ENCODE peak calls at places on chromosomes 13 and 19, in ten cellular contexts. One of them, this sample, is unnamed.
A peak's percentile ranks its signal among the peaks of the same experiment; 100 is the strongest.

GRCh38 chr13:42215578-42216421 is 56.2 kb upstream of the AKAP11 start:
- DNase-seq in AG08396: peak; percentile 20
- DNase-seq in stimulated activated CD4-positive, alpha-beta T cell treated with anti-CD3 and anti-CD28 coated beads, TNF-alpha, amount 100 ng/mL, for 4 hours: no peak
- DNase-seq in GM12865: peak; percentile 39
- DNase-seq in brain microvascular endothelial cell: peak; percentile 38
- DNase-seq in ureter: no peak
- DNase-seq in T follicular helper cell: no peak
- DNase-seq in GDM1: peak; percentile 10
- DNase-seq in LNCaP clone FGC: peak; percentile 28
- DNase-seq in HEK293T: peak; percentile 40
- DNase-seq in this sample: peak; percentile 19

GRCh38 chr19:45676851-45677263 is 8.8 kb downstream of the GIPR start:
- DNase-seq in AG08396: peak; percentile 8
- DNase-seq in stimulated activated CD4-positive, alpha-beta T cell treated with anti-CD3 and anti-CD28 coated beads, TNF-alpha, amount 100 ng/mL, for 4 hours: peak; percentile 73
- DNase-seq in GM12865: peak; percentile 36
- DNase-seq in brain microvascular endothelial cell: no peak
- DNase-seq in ureter: no peak
- DNase-seq in T follicular helper cell: peak; percentile 30
- DNase-seq in GDM1: no peak
- DNase-seq in LNCaP clone FGC: no peak
- DNase-seq in HEK293T: no peak
- DNase-seq in this sample: no peak

GRCh38 chr19:51468545-51468920 is 9.8 kb upstream of the CEACAM18 start:
- DNase-seq in AG08396: no peak
- DNase-seq in stimulated activated CD4-positive, alpha-beta T cell treated with anti-CD3 and anti-CD28 coated beads, TNF-alpha, amount 100 ng/mL, for 4 hours: no peak
- DNase-seq in GM12865: no peak
- DNase-seq in brain microvascular endothelial cell: no peak
- DNase-seq in ureter: no peak
- DNase-seq in T follicular helper cell: no peak
- DNase-seq in GDM1: peak; percentile 12
- DNase-seq in LNCaP clone FGC: no peak
- DNase-seq in HEK293T: no peak
- DNase-seq in this sample: no peak

GRCh38 chr13:27252467-27252866 is 1.1 kb downstream of the RPL21 start:
- DNase-seq in AG08396: no peak
- DNase-seq in stimulated activated CD4-positive, alpha-beta T cell treated with anti-CD3 and anti-CD28 coated beads, TNF-alpha, amount 100 ng/mL, for 4 hours: no peak
- DNase-seq in GM12865: no peak
- DNase-seq in brain microvascular endothelial cell: no peak
- DNase-seq in ureter: no peak
- DNase-seq in T follicular helper cell: no peak
- DNase-seq in GDM1: no peak
- DNase-seq in LNCaP clone FGC: no peak
- DNase-seq in HEK293T: no peak
- DNase-seq in this sample: no peak

GRCh38 chr13:110261166-110262081 is 45.5 kb downstream of the COL4A1 start:
- DNase-seq in AG08396: no peak
- DNase-seq in stimulated activated CD4-positive, alpha-beta T cell treated with anti-CD3 and anti-CD28 coated beads, TNF-alpha, amount 100 ng/mL, for 4 hours: no peak
- DNase-seq in GM12865: peak; percentile 11
- DNase-seq in brain microvascular endothelial cell: no peak
- DNase-seq in ureter: peak; percentile 26
- DNase-seq in T follicular helper cell: no peak
- DNase-seq in GDM1: no peak
- DNase-seq in LNCaP clone FGC: no peak
- DNase-seq in HEK293T: no peak
- DNase-seq in this sample: peak; percentile 32

GRCh38 chr13:44622701-44623100 is 46.6 kb upstream of the TSC22D1 start:
- DNase-seq in AG08396: no peak
- DNase-seq in stimulated activated CD4-positive, alpha-beta T cell treated with anti-CD3 and anti-CD28 coated beads, TNF-alpha, amount 100 ng/mL, for 4 hours: no peak
- DNase-seq in GM12865: no peak
- DNase-seq in brain microvascular endothelial cell: no peak
- DNase-seq in ureter: no peak
- DNase-seq in T follicular helper cell: no peak
- DNase-seq in GDM1: no peak
- DNase-seq in LNCaP clone FGC: no peak
- DNase-seq in HEK293T: no peak
- DNase-seq in this sample: no peak

GRCh38 chr13:28582225-28582891 is 76.6 kb upstream of the POMP start:
- DNase-seq in AG08396: no peak
- DNase-seq in stimulated activated CD4-positive, alpha-beta T cell treated with anti-CD3 and anti-CD28 coated beads, TNF-alpha, amount 100 ng/mL, for 4 hours: no peak
- DNase-seq in GM12865: peak; percentile 38
- DNase-seq in brain microvascular endothelial cell: no peak
- DNase-seq in ureter: no peak
- DNase-seq in T follicular helper cell: no peak
- DNase-seq in GDM1: no peak
- DNase-seq in LNCaP clone FGC: no peak
- DNase-seq in HEK293T: peak; percentile 49
- DNase-seq in this sample: no peak

GRCh38 chr19:5963855-5964254 is 14.1 kb downstream of the RANBP3 start:
- DNase-seq in AG08396: no peak
- DNase-seq in stimulated activated CD4-positive, alpha-beta T cell treated with anti-CD3 and anti-CD28 coated beads, TNF-alpha, amount 100 ng/mL, for 4 hours: no peak
- DNase-seq in GM12865: no peak
- DNase-seq in brain microvascular endothelial cell: no peak
- DNase-seq in ureter: no peak
- DNase-seq in T follicular helper cell: no peak
- DNase-seq in GDM1: no peak
- DNase-seq in LNCaP clone FGC: no peak
- DNase-seq in HEK293T: no peak
- DNase-seq in this sample: no peak

GRCh38 chr19:33032218-33032781 is 32.4 kb downstream of the RHPN2 start:
- DNase-seq in AG08396: no peak
- DNase-seq in stimulated activated CD4-positive, alpha-beta T cell treated with anti-CD3 and anti-CD28 coated beads, TNF-alpha, amount 100 ng/mL, for 4 hours: no peak
- DNase-seq in GM12865: no peak
- DNase-seq in brain microvascular endothelial cell: no peak
- DNase-seq in ureter: no peak
- DNase-seq in T follicular helper cell: no peak
- DNase-seq in GDM1: no peak
- DNase-seq in LNCaP clone FGC: peak; percentile 98
- DNase-seq in HEK293T: no peak
- DNase-seq in this sample: no peak

GRCh38 chr19:46299004-46299509 is 2.2 kb downstream of the HIF3A start:
- DNase-seq in AG08396: peak; percentile 90
- DNase-seq in stimulated activated CD4-positive, alpha-beta T cell treated with anti-CD3 and anti-CD28 coated beads, TNF-alpha, amount 100 ng/mL, for 4 hours: no peak
- DNase-seq in GM12865: no peak
- DNase-seq in brain microvascular endothelial cell: peak; percentile 83
- DNase-seq in ureter: peak; percentile 98
- DNase-seq in T follicular helper cell: no peak
- DNase-seq in GDM1: peak; percentile 3
- DNase-seq in LNCaP clone FGC: peak; percentile 26
- DNase-seq in HEK293T: no peak
- DNase-seq in this sample: peak; percentile 75

GRCh38 chr19:13615890-13616289 is 109.6 kb upstream of the CACNA1A start:
- DNase-seq in AG08396: no peak
- DNase-seq in stimulated activated CD4-positive, alpha-beta T cell treated with anti-CD3 and anti-CD28 coated beads, TNF-alpha, amount 100 ng/mL, for 4 hours: no peak
- DNase-seq in GM12865: no peak
- DNase-seq in brain microvascular endothelial cell: peak; percentile 3
- DNase-seq in ureter: no peak
- DNase-seq in T follicular helper cell: no peak
- DNase-seq in GDM1: no peak
- DNase-seq in LNCaP clone FGC: no peak
- DNase-seq in HEK293T: no peak
- DNase-seq in this sample: no peak

GRCh38 chr13:101917833-101918755 is 465.6 kb downstream of the ITGBL1 start:
- DNase-seq in AG08396: peak; percentile 5
- DNase-seq in stimulated activated CD4-positive, alpha-beta T cell treated with anti-CD3 and anti-CD28 coated beads, TNF-alpha, amount 100 ng/mL, for 4 hours: no peak
- DNase-seq in GM12865: no peak
- DNase-seq in brain microvascular endothelial cell: no peak
- DNase-seq in ureter: no peak
- DNase-seq in T follicular helper cell: no peak
- DNase-seq in GDM1: no peak
- DNase-seq in LNCaP clone FGC: no peak
- DNase-seq in HEK293T: no peak
- DNase-seq in this sample: no peak

GRCh38 chr13:98172570-98173405 is 4.3 kb downstream of the RNF113B start:
- DNase-seq in AG08396: no peak
- DNase-seq in stimulated activated CD4-positive, alpha-beta T cell treated with anti-CD3 and anti-CD28 coated beads, TNF-alpha, amount 100 ng/mL, for 4 hours: no peak
- DNase-seq in GM12865: no peak
- DNase-seq in brain microvascular endothelial cell: no peak
- DNase-seq in ureter: no peak
- DNase-seq in T follicular helper cell: no peak
- DNase-seq in GDM1: no peak
- DNase-seq in LNCaP clone FGC: peak; percentile 37
- DNase-seq in HEK293T: no peak
- DNase-seq in this sample: no peak

GRCh38 chr19:40223135-40223822 is 3.2 kb downstream of the CCNP start:
- DNase-seq in AG08396: no peak
- DNase-seq in stimulated activated CD4-positive, alpha-beta T cell treated with anti-CD3 and anti-CD28 coated beads, TNF-alpha, amount 100 ng/mL, for 4 hours: peak; percentile 16
- DNase-seq in GM12865: no peak
- DNase-seq in brain microvascular endothelial cell: no peak
- DNase-seq in ureter: no peak
- DNase-seq in T follicular helper cell: peak; percentile 22
- DNase-seq in GDM1: no peak
- DNase-seq in LNCaP clone FGC: no peak
- DNase-seq in HEK293T: no peak
- DNase-seq in this sample: no peak

GRCh38 chr13:114129649-114130062 is 2.8 kb downstream of the RASA3 start:
- DNase-seq in AG08396: no peak
- DNase-seq in stimulated activated CD4-positive, alpha-beta T cell treated with anti-CD3 and anti-CD28 coated beads, TNF-alpha, amount 100 ng/mL, for 4 hours: no peak
- DNase-seq in GM12865: peak; percentile 60
- DNase-seq in brain microvascular endothelial cell: no peak
- DNase-seq in ureter: no peak
- DNase-seq in T follicular helper cell: no peak
- DNase-seq in GDM1: peak; percentile 48
- DNase-seq in LNCaP clone FGC: no peak
- DNase-seq in HEK293T: no peak
- DNase-seq in this sample: peak; percentile 5

GRCh38 chr19:39915848-39916215 is 18.6 kb downstream of the FCGBP start:
- DNase-seq in AG08396: no peak
- DNase-seq in stimulated activated CD4-positive, alpha-beta T cell treated with anti-CD3 and anti-CD28 coated beads, TNF-alpha, amount 100 ng/mL, for 4 hours: no peak
- DNase-seq in GM12865: no peak
- DNase-seq in brain microvascular endothelial cell: no peak
- DNase-seq in ureter: no peak
- DNase-seq in T follicular helper cell: no peak
- DNase-seq in GDM1: no peak
- DNase-seq in LNCaP clone FGC: no peak
- DNase-seq in HEK293T: no peak
- DNase-seq in this sample: no peak

GRCh38 chr13:64338671-64339070 is 2891.5 kb downstream of the PCDH9 start:
- DNase-seq in AG08396: no peak
- DNase-seq in stimulated activated CD4-positive, alpha-beta T cell treated with anti-CD3 and anti-CD28 coated beads, TNF-alpha, amount 100 ng/mL, for 4 hours: no peak
- DNase-seq in GM12865: no peak
- DNase-seq in brain microvascular endothelial cell: no peak
- DNase-seq in ureter: no peak
- DNase-seq in T follicular helper cell: no peak
- DNase-seq in GDM1: no peak
- DNase-seq in LNCaP clone FGC: no peak
- DNase-seq in HEK293T: no peak
- DNase-seq in this sample: no peak

GRCh38 chr19:2469102-2469914 is 6.6 kb upstream of the GADD45B start:
- DNase-seq in AG08396: peak; percentile 26
- DNase-seq in stimulated activated CD4-positive, alpha-beta T cell treated with anti-CD3 and anti-CD28 coated beads, TNF-alpha, amount 100 ng/mL, for 4 hours: no peak
- DNase-seq in GM12865: peak; percentile 87
- DNase-seq in brain microvascular endothelial cell: peak; percentile 82
- DNase-seq in ureter: no peak
- DNase-seq in T follicular helper cell: no peak
- DNase-seq in GDM1: no peak
- DNase-seq in LNCaP clone FGC: no peak
- DNase-seq in HEK293T: no peak
- DNase-seq in this sample: peak; percentile 35

GRCh38 chr13:74452881-74453280 is 318.7 kb upstream of the KLF12 start:
- DNase-seq in AG08396: no peak
- DNase-seq in stimulated activated CD4-positive, alpha-beta T cell treated with anti-CD3 and anti-CD28 coated beads, TNF-alpha, amount 100 ng/mL, for 4 hours: no peak
- DNase-seq in GM12865: peak; percentile 9
- DNase-seq in brain microvascular endothelial cell: no peak
- DNase-seq in ureter: no peak
- DNase-seq in T follicular helper cell: no peak
- DNase-seq in GDM1: no peak
- DNase-seq in LNCaP clone FGC: no peak
- DNase-seq in HEK293T: no peak
- DNase-seq in this sample: no peak

GRCh38 chr19:2494084-2494446 is 18.1 kb downstream of the GADD45B start:
- DNase-seq in AG08396: peak; percentile 81
- DNase-seq in stimulated activated CD4-positive, alpha-beta T cell treated with anti-CD3 and anti-CD28 coated beads, TNF-alpha, amount 100 ng/mL, for 4 hours: no peak
- DNase-seq in GM12865: no peak
- DNase-seq in brain microvascular endothelial cell: peak; percentile 53
- DNase-seq in ureter: no peak
- DNase-seq in T follicular helper cell: no peak
- DNase-seq in GDM1: no peak
- DNase-seq in LNCaP clone FGC: no peak
- DNase-seq in HEK293T: no peak
- DNase-seq in this sample: peak; percentile 30

GRCh38 chr19:56933014-56933705 is 92.6 kb upstream of the PEG3 start:
- DNase-seq in AG08396: no peak
- DNase-seq in stimulated activated CD4-positive, alpha-beta T cell treated with anti-CD3 and anti-CD28 coated beads, TNF-alpha, amount 100 ng/mL, for 4 hours: no peak
- DNase-seq in GM12865: no peak
- DNase-seq in brain microvascular endothelial cell: no peak
- DNase-seq in ureter: no peak
- DNase-seq in T follicular helper cell: no peak
- DNase-seq in GDM1: no peak
- DNase-seq in LNCaP clone FGC: no peak
- DNase-seq in HEK293T: no peak
- DNase-seq in this sample: no peak

GRCh38 chr13:100213576-100213975 is 124.7 kb downstream of the PCCA start:
- DNase-seq in AG08396: no peak
- DNase-seq in stimulated activated CD4-positive, alpha-beta T cell treated with anti-CD3 and anti-CD28 coated beads, TNF-alpha, amount 100 ng/mL, for 4 hours: no peak
- DNase-seq in GM12865: no peak
- DNase-seq in brain microvascular endothelial cell: no peak
- DNase-seq in ureter: no peak
- DNase-seq in T follicular helper cell: no peak
- DNase-seq in GDM1: no peak
- DNase-seq in LNCaP clone FGC: no peak
- DNase-seq in HEK293T: no peak
- DNase-seq in this sample: no peak

GRCh38 chr13:22055259-22055658 is 384.4 kb downstream of the FGF9 start:
- DNase-seq in AG08396: no peak
- DNase-seq in stimulated activated CD4-positive, alpha-beta T cell treated with anti-CD3 and anti-CD28 coated beads, TNF-alpha, amount 100 ng/mL, for 4 hours: no peak
- DNase-seq in GM12865: no peak
- DNase-seq in brain microvascular endothelial cell: no peak
- DNase-seq in ureter: no peak
- DNase-seq in T follicular helper cell: no peak
- DNase-seq in GDM1: no peak
- DNase-seq in LNCaP clone FGC: no peak
- DNase-seq in HEK293T: no peak
- DNase-seq in this sample: no peak

GRCh38 chr13:66994498-66995365 is 235.4 kb downstream of the PCDH9 start:
- DNase-seq in AG08396: no peak
- DNase-seq in stimulated activated CD4-positive, alpha-beta T cell treated with anti-CD3 and anti-CD28 coated beads, TNF-alpha, amount 100 ng/mL, for 4 hours: no peak
- DNase-seq in GM12865: peak; percentile 1
- DNase-seq in brain microvascular endothelial cell: no peak
- DNase-seq in ureter: no peak
- DNase-seq in T follicular helper cell: no peak
- DNase-seq in GDM1: no peak
- DNase-seq in LNCaP clone FGC: no peak
- DNase-seq in HEK293T: no peak
- DNase-seq in this sample: peak; percentile 26

GRCh38 chr13:60143775-60144174 is 20.0 kb downstream of the DIAPH3 start:
- DNase-seq in AG08396: no peak
- DNase-seq in stimulated activated CD4-positive, alpha-beta T cell treated with anti-CD3 and anti-CD28 coated beads, TNF-alpha, amount 100 ng/mL, for 4 hours: no peak
- DNase-seq in GM12865: no peak
- DNase-seq in brain microvascular endothelial cell: no peak
- DNase-seq in ureter: no peak
- DNase-seq in T follicular helper cell: no peak
- DNase-seq in GDM1: no peak
- DNase-seq in LNCaP clone FGC: no peak
- DNase-seq in HEK293T: no peak
- DNase-seq in this sample: no peak

GRCh38 chr19:1223018-1223855 is 14.6 kb downstream of the CBARP start:
- DNase-seq in AG08396: peak; percentile 69
- DNase-seq in stimulated activated CD4-positive, alpha-beta T cell treated with anti-CD3 and anti-CD28 coated beads, TNF-alpha, amount 100 ng/mL, for 4 hours: no peak
- DNase-seq in GM12865: peak; percentile 68
- DNase-seq in brain microvascular endothelial cell: no peak
- DNase-seq in ureter: no peak
- DNase-seq in T follicular helper cell: no peak
- DNase-seq in GDM1: peak; percentile 12
- DNase-seq in LNCaP clone FGC: no peak
- DNase-seq in HEK293T: peak; percentile 65
- DNase-seq in this sample: peak; percentile 47

GRCh38 chr13:97951376-97951775 is 2.1 kb upstream of the IPO5 start:
- DNase-seq in AG08396: no peak
- DNase-seq in stimulated activated CD4-positive, alpha-beta T cell treated with anti-CD3 and anti-CD28 coated beads, TNF-alpha, amount 100 ng/mL, for 4 hours: no peak
- DNase-seq in GM12865: no peak
- DNase-seq in brain microvascular endothelial cell: no peak
- DNase-seq in ureter: no peak
- DNase-seq in T follicular helper cell: no peak
- DNase-seq in GDM1: no peak
- DNase-seq in LNCaP clone FGC: no peak
- DNase-seq in HEK293T: no peak
- DNase-seq in this sample: no peak

GRCh38 chr13:44174769-44175425 is 198.7 kb upstream of the SERP2 start:
- DNase-seq in AG08396: no peak
- DNase-seq in stimulated activated CD4-positive, alpha-beta T cell treated with anti-CD3 and anti-CD28 coated beads, TNF-alpha, amount 100 ng/mL, for 4 hours: no peak
- DNase-seq in GM12865: peak; percentile 21
- DNase-seq in brain microvascular endothelial cell: peak; percentile 56
- DNase-seq in ureter: no peak
- DNase-seq in T follicular helper cell: no peak
- DNase-seq in GDM1: peak; percentile 59
- DNase-seq in LNCaP clone FGC: no peak
- DNase-seq in HEK293T: no peak
- DNase-seq in this sample: peak; percentile 4